ENCODE peak calls at places on chromosomes 3 and 15, in nine cellular contexts. Q is hypothalamus; V is skeletal muscle cell; P is NCI-H1092 treated with DMSO at 0.1 percent for 48 hours; D is GM12891; Y is hippocampal formation; U is astrocyte of the cerebellum; A is CD4-positive, CD25-positive, alpha-beta regulatory T cell; R is HT-29. G is an unnamed sample.

GRCh38 chr3:69439683-69440270 is 53.9 kb upstream of the FRMD4B start:
- DNase-seq in Q (no peak), V (no peak), P (no peak), D (no peak), Y (no peak), U (no peak), A (peak), R (peak), G (no peak)

GRCh38 chr15:53759333-53759975 is at the start of gene WDR72:
- DNase-seq in Q (no peak), V (no peak), P (peak), D (peak), Y (no peak), U (no peak), A (no peak), R (no peak), G (peak)

GRCh38 chr3:51828297-51828696 is 33.1 kb upstream of the IQCF2 start:
- DNase-seq in Q (no peak), V (no peak), P (no peak), D (no peak), Y (no peak), U (no peak), A (no peak), R (no peak), G (no peak)

GRCh38 chr15:99014803-99015676 is 7.4 kb upstream of the PGPEP1L start:
- DNase-seq in Q (no peak), V (peak), P (peak), D (peak), Y (no peak), U (peak), A (peak), R (peak), G (no peak)

GRCh38 chr15:101379647-101380046 is 84.6 kb upstream of the SNRPA1 start:
- DNase-seq in Q (no peak), V (no peak), P (no peak), D (no peak), Y (no peak), U (no peak), A (no peak), R (no peak), G (no peak)

GRCh38 chr3:9196009-9196408 is 53.4 kb downstream of the SRGAP3 start:
- DNase-seq in Q (no peak), V (no peak), P (no peak), D (no peak), Y (no peak), U (no peak), A (no peak), R (no peak), G (peak)

GRCh38 chr15:45802140-45802539 is 167.3 kb downstream of the SQOR start:
- DNase-seq in Q (no peak), V (no peak), P (peak), D (no peak), Y (no peak), U (no peak), A (no peak), R (peak), G (peak)

GRCh38 chr3:71579934-71580318 is 3.6 kb downstream of the FOXP1 start:
- DNase-seq in Q (no peak), V (no peak), P (no peak), D (no peak), Y (no peak), U (peak), A (peak), R (no peak), G (no peak)

GRCh38 chr3:128279594-128279880 is 126.3 kb downstream of the EEFSEC start:
- DNase-seq in Q (no peak), V (no peak), P (no peak), D (no peak), Y (no peak), U (no peak), A (no peak), R (no peak), G (no peak)